ENCODE peak calls at places on chromosomes 12 and 14, in five cellular contexts. One of them, this sample, is unnamed.

GRCh38 chr12:92047058-92047826 is 98.4 kb downstream of the BTG1 start:
- DNase-seq in left ventricle myocardium inferior: no peak
- DNase-seq in Karpas-422: no peak
- DNase-seq in transverse colon: no peak
- DNase-seq in fibroblast of lung: no peak
- DNase-seq in this sample: no peak

GRCh38 chr12:67482751-67483661 is 165.5 kb upstream of the DYRK2 start:
- DNase-seq in left ventricle myocardium inferior: peak; percentile 75
- DNase-seq in Karpas-422: no peak
- DNase-seq in transverse colon: peak; percentile 76
- DNase-seq in fibroblast of lung: peak; percentile 41
- DNase-seq in this sample: peak; percentile 29

GRCh38 chr12:6332459-6332858 is 9.4 kb downstream of the TNFRSF1A start:
- DNase-seq in left ventricle myocardium inferior: no peak
- DNase-seq in Karpas-422: no peak
- DNase-seq in transverse colon: no peak
- DNase-seq in fibroblast of lung: peak; percentile 85
- DNase-seq in this sample: peak; percentile 97

GRCh38 chr12:53219116-53219955 is 12.3 kb upstream of the ITGB7 start:
- DNase-seq in left ventricle myocardium inferior: peak; percentile 51
- DNase-seq in Karpas-422: peak; percentile 58
- DNase-seq in transverse colon: no peak
- DNase-seq in fibroblast of lung: peak; percentile 52
- DNase-seq in this sample: peak; percentile 40

GRCh38 chr12:102950107-102950949 is 7.1 kb upstream of the ASCL1 start:
- DNase-seq in left ventricle myocardium inferior: no peak
- DNase-seq in Karpas-422: no peak
- DNase-seq in transverse colon: no peak
- DNase-seq in fibroblast of lung: no peak
- DNase-seq in this sample: no peak

GRCh38 chr12:77118696-77119095 is 53.3 kb upstream of the E2F7 start:
- DNase-seq in left ventricle myocardium inferior: no peak
- DNase-seq in Karpas-422: no peak
- DNase-seq in transverse colon: no peak
- DNase-seq in fibroblast of lung: peak; percentile 41
- DNase-seq in this sample: no peak

GRCh38 chr12:62215506-62215905 is 44.7 kb upstream of the USP15 start:
- DNase-seq in left ventricle myocardium inferior: no peak
- DNase-seq in Karpas-422: no peak
- DNase-seq in transverse colon: no peak
- DNase-seq in fibroblast of lung: no peak
- DNase-seq in this sample: no peak

GRCh38 chr12:75438052-75438754 is 42.4 kb upstream of the GLIPR1 start:
- DNase-seq in left ventricle myocardium inferior: no peak
- DNase-seq in Karpas-422: no peak
- DNase-seq in transverse colon: no peak
- DNase-seq in fibroblast of lung: no peak
- DNase-seq in this sample: peak; percentile 24

GRCh38 chr14:103684871-103685270 is 30.4 kb downstream of the XRCC3 start:
- DNase-seq in left ventricle myocardium inferior: no peak
- DNase-seq in Karpas-422: no peak
- DNase-seq in transverse colon: no peak
- DNase-seq in fibroblast of lung: no peak
- DNase-seq in this sample: no peak

GRCh38 chr12:117098361-117099217 is 627 bp downstream of the TESC start:
- DNase-seq in left ventricle myocardium inferior: no peak
- DNase-seq in Karpas-422: peak; percentile 77
- DNase-seq in transverse colon: peak; percentile 16
- DNase-seq in fibroblast of lung: no peak
- DNase-seq in this sample: no peak

GRCh38 chr12:117093918-117094630 is 5.1 kb downstream of the TESC start:
- DNase-seq in left ventricle myocardium inferior: no peak
- DNase-seq in Karpas-422: no peak
- DNase-seq in transverse colon: no peak
- DNase-seq in fibroblast of lung: no peak
- DNase-seq in this sample: no peak

GRCh38 chr12:117096643-117097042 is 2.6 kb downstream of the TESC start:
- DNase-seq in left ventricle myocardium inferior: no peak
- DNase-seq in Karpas-422: no peak
- DNase-seq in transverse colon: no peak
- DNase-seq in fibroblast of lung: no peak
- DNase-seq in this sample: no peak

GRCh38 chr12:117098071-117098360 is 1.2 kb downstream of the TESC start:
- DNase-seq in left ventricle myocardium inferior: no peak
- DNase-seq in Karpas-422: peak; percentile 52
- DNase-seq in transverse colon: no peak
- DNase-seq in fibroblast of lung: no peak
- DNase-seq in this sample: no peak

DNA sequence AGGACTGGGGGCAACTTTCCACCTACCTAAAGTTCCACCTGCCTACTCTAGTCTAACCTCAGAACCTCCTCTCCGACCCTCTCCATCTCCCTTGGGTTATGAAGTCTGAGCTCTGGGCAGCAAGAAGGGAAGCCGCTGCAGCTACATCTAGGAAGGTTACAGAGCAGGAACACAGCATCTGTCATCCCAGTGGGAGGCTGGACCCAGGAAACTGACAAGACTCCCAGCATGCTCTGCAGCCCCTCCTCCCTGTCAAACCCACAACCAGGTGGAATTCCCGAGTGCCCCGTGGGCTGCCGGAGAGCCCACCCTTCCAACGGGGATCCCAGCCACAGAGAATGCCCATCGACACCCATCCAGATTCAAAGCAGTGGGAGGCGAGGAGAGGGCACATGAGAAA is 2.1 kb downstream of the TESC start:
- DNase-seq in left ventricle myocardium inferior: no peak
- DNase-seq in Karpas-422: no peak
- DNase-seq in transverse colon: no peak
- DNase-seq in fibroblast of lung: no peak
- DNase-seq in this sample: no peak
- H3K4me1 ChIP-seq in left ventricle myocardium inferior: peaks cover 84% of the 10 kb centered on the region
- H3K4me1 ChIP-seq in Karpas-422: peaks cover 47% of the 10 kb centered on the region
- H3K4me1 ChIP-seq in transverse colon: peaks cover 16% of the 10 kb centered on the region
- H3K4me1 ChIP-seq in fibroblast of lung: peaks cover 2% of the 10 kb centered on the region
- H3K4me1 ChIP-seq in this sample: no peaks in the 10 kb centered on the region

GRCh38 chr12:47903927-47904646 is 707 bp downstream of the VDR start:
- DNase-seq in left ventricle myocardium inferior: peak; percentile 32
- DNase-seq in Karpas-422: no peak
- DNase-seq in transverse colon: peak; percentile 73
- DNase-seq in fibroblast of lung: peak; percentile 77
- DNase-seq in this sample: peak; percentile 60

GRCh38 chr12:47903151-47903611 is 1.6 kb downstream of the VDR start:
- DNase-seq in left ventricle myocardium inferior: no peak
- DNase-seq in Karpas-422: no peak
- DNase-seq in transverse colon: peak; percentile 76
- DNase-seq in fibroblast of lung: peak; percentile 73
- DNase-seq in this sample: peak; percentile 42

GRCh38 chr12:47904647-47905312 is at the start of gene VDR:
- DNase-seq in left ventricle myocardium inferior: peak; percentile 70
- DNase-seq in Karpas-422: no peak
- DNase-seq in transverse colon: peak; percentile 88
- DNase-seq in fibroblast of lung: peak; percentile 76
- DNase-seq in this sample: peak; percentile 68

GRCh38 chr12:47907851-47908454 is 3.2 kb upstream of the VDR start:
- DNase-seq in left ventricle myocardium inferior: no peak
- DNase-seq in Karpas-422: no peak
- DNase-seq in transverse colon: no peak
- DNase-seq in fibroblast of lung: no peak
- DNase-seq in this sample: no peak

DNA sequence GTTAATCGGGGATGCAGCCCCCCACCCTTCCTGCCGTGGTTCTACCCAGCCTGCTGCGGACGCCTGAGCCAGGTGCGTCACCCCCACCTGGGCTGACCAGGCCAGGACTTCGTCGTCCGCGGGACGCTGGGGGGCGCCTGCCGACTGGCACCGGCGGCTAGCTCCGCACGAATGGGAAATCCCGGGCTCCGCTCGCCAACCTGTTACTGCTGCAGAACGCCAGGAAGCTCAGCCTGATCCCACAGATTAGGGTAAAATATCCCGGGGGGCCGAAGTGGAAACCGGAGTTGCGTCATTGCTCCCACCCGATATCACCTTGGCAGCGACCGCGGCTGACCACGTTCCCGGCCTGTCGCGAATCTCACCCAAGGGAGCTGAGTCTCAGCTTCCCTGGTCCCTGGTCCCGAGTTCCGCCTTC is 528 bp upstream of the VDR start:
- DNase-seq in left ventricle myocardium inferior: peak; percentile 46
- DNase-seq in Karpas-422: no peak
- DNase-seq in transverse colon: peak; percentile 84
- DNase-seq in fibroblast of lung: no peak
- DNase-seq in this sample: no peak
- H3K27me3 ChIP-seq in left ventricle myocardium inferior: peaks cover 42% of the 10 kb centered on the region
- H3K27me3 ChIP-seq in Karpas-422: no peaks in the 10 kb centered on the region
- H3K27me3 ChIP-seq in transverse colon: no peaks in the 10 kb centered on the region
- H3K27me3 ChIP-seq in fibroblast of lung: peaks cover 27% of the 10 kb centered on the region
- H3K27me3 ChIP-seq in this sample: peaks cover 5% of the 10 kb centered on the region

GRCh38 chr14:85438613-85439012 is 91.3 kb upstream of the FLRT2 start:
- DNase-seq in left ventricle myocardium inferior: no peak
- DNase-seq in Karpas-422: no peak
- DNase-seq in transverse colon: no peak
- DNase-seq in fibroblast of lung: no peak
- DNase-seq in this sample: no peak

GRCh38 chr14:85437143-85437542 is 92.8 kb upstream of the FLRT2 start:
- DNase-seq in left ventricle myocardium inferior: no peak
- DNase-seq in Karpas-422: no peak
- DNase-seq in transverse colon: no peak
- DNase-seq in fibroblast of lung: no peak
- DNase-seq in this sample: peak; percentile 97

GRCh38 chr14:85441909-85442643 is 87.9 kb upstream of the FLRT2 start:
- DNase-seq in left ventricle myocardium inferior: no peak
- DNase-seq in Karpas-422: no peak
- DNase-seq in transverse colon: no peak
- DNase-seq in fibroblast of lung: no peak
- DNase-seq in this sample: no peak

GRCh38 chr14:85438001-85438400 is 91.9 kb upstream of the FLRT2 start:
- DNase-seq in left ventricle myocardium inferior: no peak
- DNase-seq in Karpas-422: no peak
- DNase-seq in transverse colon: no peak
- DNase-seq in fibroblast of lung: no peak
- DNase-seq in this sample: no peak

DNA sequence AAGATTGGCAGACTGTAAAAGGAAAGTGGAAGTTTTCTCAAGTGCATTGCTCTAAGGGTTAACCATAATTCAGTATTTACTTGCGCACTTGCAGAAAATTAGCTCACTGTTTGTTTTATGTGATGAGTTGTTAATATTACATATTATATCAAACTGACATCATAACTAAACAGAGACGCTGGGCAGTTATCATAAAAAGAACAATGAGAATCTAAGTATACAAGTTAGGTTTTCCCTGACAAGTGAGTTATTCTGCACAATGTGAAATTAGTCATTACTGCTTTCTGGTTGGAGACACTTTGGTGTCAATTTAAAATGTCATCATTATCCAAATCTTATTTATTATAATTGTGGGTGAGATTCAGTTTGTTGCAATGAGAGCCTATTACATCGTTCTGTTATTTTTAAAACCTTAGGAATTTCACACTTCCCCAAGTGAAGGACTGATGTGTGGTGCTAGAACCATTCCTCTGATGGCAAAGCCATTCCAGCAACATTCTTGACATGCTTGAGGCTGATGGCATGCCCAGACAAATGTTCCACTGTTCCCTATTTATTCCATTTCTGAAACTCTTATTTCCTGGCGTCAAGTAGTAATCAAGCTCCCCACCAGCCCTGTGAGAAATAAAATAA is 90.1 kb upstream of the FLRT2 start:
- DNase-seq in left ventricle myocardium inferior: no peak
- DNase-seq in Karpas-422: no peak
- DNase-seq in transverse colon: no peak
- DNase-seq in fibroblast of lung: no peak
- DNase-seq in this sample: peak; percentile 95
- H3K27ac ChIP-seq in left ventricle myocardium inferior: no peak overlapping the region
- H3K27ac ChIP-seq in Karpas-422: no peak overlapping the region
- H3K27ac ChIP-seq in transverse colon: no peak overlapping the region
- H3K27ac ChIP-seq in fibroblast of lung: no peak overlapping the region
- H3K27ac ChIP-seq in this sample: peak overlapping the region; percentile 71

GRCh38 chr12:110575326-110575725 is 7.8 kb downstream of the PPTC7 start:
- DNase-seq in left ventricle myocardium inferior: no peak
- DNase-seq in Karpas-422: no peak
- DNase-seq in transverse colon: no peak
- DNase-seq in fibroblast of lung: peak; percentile 58
- DNase-seq in this sample: no peak

GRCh38 chr12:110577717-110578521 is 5.2 kb downstream of the PPTC7 start:
- DNase-seq in left ventricle myocardium inferior: no peak
- DNase-seq in Karpas-422: no peak
- DNase-seq in transverse colon: peak; percentile 42
- DNase-seq in fibroblast of lung: peak; percentile 91
- DNase-seq in this sample: peak; percentile 94

GRCh38 chr12:110574044-110574443 is 9.1 kb downstream of the PPTC7 start:
- DNase-seq in left ventricle myocardium inferior: no peak
- DNase-seq in Karpas-422: no peak
- DNase-seq in transverse colon: no peak
- DNase-seq in fibroblast of lung: no peak
- DNase-seq in this sample: no peak

GRCh38 chr12:110578522-110579238 is 4.4 kb downstream of the PPTC7 start:
- DNase-seq in left ventricle myocardium inferior: no peak
- DNase-seq in Karpas-422: no peak
- DNase-seq in transverse colon: no peak
- DNase-seq in fibroblast of lung: no peak
- DNase-seq in this sample: no peak

GRCh38 chr12:110576504-110576903 is 6.6 kb downstream of the PPTC7 start:
- DNase-seq in left ventricle myocardium inferior: no peak
- DNase-seq in Karpas-422: no peak
- DNase-seq in transverse colon: no peak
- DNase-seq in fibroblast of lung: no peak
- DNase-seq in this sample: no peak
- H3K4me1 ChIP-seq in left ventricle myocardium inferior: peaks cover 97% of the 10 kb centered on the region
- H3K4me1 ChIP-seq in Karpas-422: peaks cover 37% of the 10 kb centered on the region
- H3K4me1 ChIP-seq in transverse colon: peaks cover 83% of the 10 kb centered on the region
- H3K4me1 ChIP-seq in fibroblast of lung: peaks cover 8% of the 10 kb centered on the region
- H3K4me1 ChIP-seq in this sample: peaks cover 21% of the 10 kb centered on the region

GRCh38 chr14:99241314-99242035 is 30.5 kb downstream of the BCL11B start:
- DNase-seq in left ventricle myocardium inferior: no peak
- DNase-seq in Karpas-422: no peak
- DNase-seq in transverse colon: no peak
- DNase-seq in fibroblast of lung: no peak
- DNase-seq in this sample: no peak
- H3K27me3 ChIP-seq in left ventricle myocardium inferior: peaks cover 78% of the 10 kb centered on the region
- H3K27me3 ChIP-seq in Karpas-422: no peaks in the 10 kb centered on the region
- H3K27me3 ChIP-seq in transverse colon: peaks cover 20% of the 10 kb centered on the region
- H3K27me3 ChIP-seq in fibroblast of lung: no peaks in the 10 kb centered on the region
- H3K27me3 ChIP-seq in this sample: no peaks in the 10 kb centered on the region

GRCh38 chr12:65470261-65470660 is 191.8 kb downstream of the MSRB3 start:
- DNase-seq in left ventricle myocardium inferior: no peak
- DNase-seq in Karpas-422: no peak
- DNase-seq in transverse colon: no peak
- DNase-seq in fibroblast of lung: no peak
- DNase-seq in this sample: no peak
- H3K27ac ChIP-seq in left ventricle myocardium inferior: no peak overlapping the region
- H3K27ac ChIP-seq in Karpas-422: no peak overlapping the region
- H3K27ac ChIP-seq in transverse colon: no peak overlapping the region
- H3K27ac ChIP-seq in fibroblast of lung: no peak overlapping the region
- H3K27ac ChIP-seq in this sample: no peak overlapping the region